ENCODE peak calls at places on chromosomes 12 and 14, in five cellular contexts. One of them, this sample, is unnamed. For H3K4me1 and H3K36me3, the result is how much of the 10 kb centered on the place peaks cover.

GRCh38 chr14:74038015-74038859 is 19.1 kb downstream of the BBOF1 start:
- DNase-seq in CD4-positive, alpha-beta memory T cell: peak
- DNase-seq in HCT116: no peak
- DNase-seq in CD4-positive, CD25-positive, alpha-beta regulatory T cell: no peak
- DNase-seq in effector memory CD4-positive, alpha-beta T cell: no peak
- DNase-seq in this sample: peak

GRCh38 chr14:74510955-74511354 is 17.4 kb downstream of the ISCA2 start:
- DNase-seq in CD4-positive, alpha-beta memory T cell: no peak
- DNase-seq in CD4-positive, CD25-positive, alpha-beta regulatory T cell: no peak
- DNase-seq in effector memory CD4-positive, alpha-beta T cell: no peak
- DNase-seq in HCT116: no peak
- DNase-seq in this sample: no peak

GRCh38 chr12:93336344-93336743 is 41.4 kb upstream of the NUDT4 start:
- DNase-seq in HCT116: no peak
- DNase-seq in CD4-positive, CD25-positive, alpha-beta regulatory T cell: no peak
- DNase-seq in effector memory CD4-positive, alpha-beta T cell: no peak
- DNase-seq in CD4-positive, alpha-beta memory T cell: no peak
- DNase-seq in this sample: no peak

GRCh38 chr12:88163371-88163770 is 21.3 kb downstream of the TMTC3 start:
- DNase-seq in effector memory CD4-positive, alpha-beta T cell: no peak
- DNase-seq in CD4-positive, CD25-positive, alpha-beta regulatory T cell: no peak
- DNase-seq in CD4-positive, alpha-beta memory T cell: no peak
- DNase-seq in HCT116: no peak
- DNase-seq in this sample: no peak

GRCh38 chr12:15443050-15443449 is 120.7 kb downstream of the PTPRO start:
- DNase-seq in CD4-positive, alpha-beta memory T cell: no peak
- DNase-seq in effector memory CD4-positive, alpha-beta T cell: no peak
- DNase-seq in HCT116: no peak
- DNase-seq in CD4-positive, CD25-positive, alpha-beta regulatory T cell: no peak
- DNase-seq in this sample: no peak

GRCh38 chr12:20593611-20594010 is 101.5 kb upstream of the SLCO1C1 start:
- DNase-seq in CD4-positive, CD25-positive, alpha-beta regulatory T cell: no peak
- DNase-seq in CD4-positive, alpha-beta memory T cell: no peak
- DNase-seq in HCT116: no peak
- DNase-seq in effector memory CD4-positive, alpha-beta T cell: no peak
- DNase-seq in this sample: no peak

GRCh38 chr14:38143170-38143569 is 64.5 kb upstream of the SSTR1 start:
- DNase-seq in effector memory CD4-positive, alpha-beta T cell: no peak
- DNase-seq in CD4-positive, alpha-beta memory T cell: no peak
- DNase-seq in HCT116: no peak
- DNase-seq in CD4-positive, CD25-positive, alpha-beta regulatory T cell: no peak
- DNase-seq in this sample: no peak

GRCh38 chr12:26317942-26318565 is 122.7 kb downstream of the SSPN start:
- DNase-seq in CD4-positive, alpha-beta memory T cell: no peak
- DNase-seq in HCT116: peak
- DNase-seq in effector memory CD4-positive, alpha-beta T cell: no peak
- DNase-seq in CD4-positive, CD25-positive, alpha-beta regulatory T cell: no peak
- DNase-seq in this sample: no peak

GRCh38 chr12:124454352-124454725 is 113.1 kb downstream of the NCOR2 start:
- DNase-seq in HCT116: no peak
- DNase-seq in CD4-positive, alpha-beta memory T cell: no peak
- DNase-seq in effector memory CD4-positive, alpha-beta T cell: no peak
- DNase-seq in CD4-positive, CD25-positive, alpha-beta regulatory T cell: no peak
- DNase-seq in this sample: no peak

GRCh38 chr14:31930493-31931225 is 146.4 kb upstream of the ARHGAP5 start:
- DNase-seq in effector memory CD4-positive, alpha-beta T cell: no peak
- DNase-seq in CD4-positive, CD25-positive, alpha-beta regulatory T cell: no peak
- DNase-seq in CD4-positive, alpha-beta memory T cell: no peak
- DNase-seq in HCT116: no peak
- DNase-seq in this sample: no peak

GRCh38 chr12:49564241-49565118 is 3.5 kb downstream of the MCRS1 start:
- DNase-seq in effector memory CD4-positive, alpha-beta T cell: no peak
- DNase-seq in CD4-positive, CD25-positive, alpha-beta regulatory T cell: no peak
- DNase-seq in CD4-positive, alpha-beta memory T cell: no peak
- DNase-seq in HCT116: no peak
- DNase-seq in this sample: no peak

GRCh38 chr14:23539209-23539866 is 12.2 kb downstream of the ZFHX2 start:
- DNase-seq in CD4-positive, CD25-positive, alpha-beta regulatory T cell: no peak
- DNase-seq in effector memory CD4-positive, alpha-beta T cell: no peak
- DNase-seq in HCT116: peak
- DNase-seq in CD4-positive, alpha-beta memory T cell: peak
- DNase-seq in this sample: peak

GRCh38 chr14:99230271-99231141 is 41.5 kb downstream of the BCL11B start:
- DNase-seq in HCT116: no peak
- DNase-seq in effector memory CD4-positive, alpha-beta T cell: peak
- DNase-seq in CD4-positive, CD25-positive, alpha-beta regulatory T cell: peak
- DNase-seq in CD4-positive, alpha-beta memory T cell: peak
- DNase-seq in this sample: peak

GRCh38 chr14:75315143-75315542 is 36.5 kb downstream of the FOS start:
- DNase-seq in CD4-positive, alpha-beta memory T cell: no peak
- DNase-seq in HCT116: no peak
- DNase-seq in CD4-positive, CD25-positive, alpha-beta regulatory T cell: no peak
- DNase-seq in effector memory CD4-positive, alpha-beta T cell: no peak
- DNase-seq in this sample: no peak

GRCh38 chr14:103623883-103624482 is 5.0 kb upstream of the KLC1 start:
- DNase-seq in CD4-positive, CD25-positive, alpha-beta regulatory T cell: no peak
- DNase-seq in CD4-positive, alpha-beta memory T cell: no peak
- DNase-seq in HCT116: no peak
- DNase-seq in effector memory CD4-positive, alpha-beta T cell: no peak
- DNase-seq in this sample: no peak

GRCh38 chr12:8420506-8420905 is 35.3 kb upstream of the CLEC6A start:
- DNase-seq in effector memory CD4-positive, alpha-beta T cell: no peak
- DNase-seq in HCT116: no peak
- DNase-seq in CD4-positive, CD25-positive, alpha-beta regulatory T cell: no peak
- DNase-seq in CD4-positive, alpha-beta memory T cell: no peak
- DNase-seq in this sample: no peak

GRCh38 chr12:5589055-5589454 is 157.1 kb downstream of the NTF3 start:
- DNase-seq in effector memory CD4-positive, alpha-beta T cell: no peak
- DNase-seq in CD4-positive, CD25-positive, alpha-beta regulatory T cell: no peak
- DNase-seq in CD4-positive, alpha-beta memory T cell: no peak
- DNase-seq in HCT116: no peak
- DNase-seq in this sample: no peak

GRCh38 chr12:108875682-108876361 is 4.1 kb upstream of the DAO start:
- DNase-seq in CD4-positive, CD25-positive, alpha-beta regulatory T cell: no peak
- DNase-seq in HCT116: no peak
- DNase-seq in effector memory CD4-positive, alpha-beta T cell: no peak
- DNase-seq in CD4-positive, alpha-beta memory T cell: no peak
- DNase-seq in this sample: no peak

GRCh38 chr12:87157791-87158190 is 871.4 kb downstream of the C12orf50 start:
- DNase-seq in HCT116: no peak
- DNase-seq in effector memory CD4-positive, alpha-beta T cell: no peak
- DNase-seq in CD4-positive, alpha-beta memory T cell: no peak
- DNase-seq in CD4-positive, CD25-positive, alpha-beta regulatory T cell: no peak
- DNase-seq in this sample: no peak

GRCh38 chr12:47022296-47022695 is 57.1 kb upstream of the PCED1B start:
- DNase-seq in effector memory CD4-positive, alpha-beta T cell: no peak
- DNase-seq in CD4-positive, CD25-positive, alpha-beta regulatory T cell: no peak
- DNase-seq in HCT116: no peak
- DNase-seq in CD4-positive, alpha-beta memory T cell: no peak
- DNase-seq in this sample: no peak

GRCh38 chr12:43848786-43849185 is 12.9 kb downstream of the TMEM117 start:
- DNase-seq in CD4-positive, alpha-beta memory T cell: no peak
- DNase-seq in HCT116: no peak
- DNase-seq in effector memory CD4-positive, alpha-beta T cell: no peak
- DNase-seq in CD4-positive, CD25-positive, alpha-beta regulatory T cell: no peak
- DNase-seq in this sample: no peak

GRCh38 chr12:119036878-119037493 is 55.6 kb downstream of the SRRM4 start:
- DNase-seq in CD4-positive, alpha-beta memory T cell: no peak
- DNase-seq in effector memory CD4-positive, alpha-beta T cell: no peak
- DNase-seq in HCT116: no peak
- DNase-seq in CD4-positive, CD25-positive, alpha-beta regulatory T cell: no peak
- DNase-seq in this sample: peak

GRCh38 chr12:93913845-93914244 is 234.5 kb upstream of the PLXNC1 start:
- DNase-seq in CD4-positive, alpha-beta memory T cell: no peak
- DNase-seq in HCT116: no peak
- DNase-seq in effector memory CD4-positive, alpha-beta T cell: no peak
- DNase-seq in CD4-positive, CD25-positive, alpha-beta regulatory T cell: no peak
- DNase-seq in this sample: no peak

GRCh38 chr14:81656811-81657210 is 123.2 kb upstream of the SEL1L start:
- DNase-seq in HCT116: no peak
- DNase-seq in effector memory CD4-positive, alpha-beta T cell: no peak
- DNase-seq in CD4-positive, CD25-positive, alpha-beta regulatory T cell: no peak
- DNase-seq in CD4-positive, alpha-beta memory T cell: no peak
- DNase-seq in this sample: no peak

DNA sequence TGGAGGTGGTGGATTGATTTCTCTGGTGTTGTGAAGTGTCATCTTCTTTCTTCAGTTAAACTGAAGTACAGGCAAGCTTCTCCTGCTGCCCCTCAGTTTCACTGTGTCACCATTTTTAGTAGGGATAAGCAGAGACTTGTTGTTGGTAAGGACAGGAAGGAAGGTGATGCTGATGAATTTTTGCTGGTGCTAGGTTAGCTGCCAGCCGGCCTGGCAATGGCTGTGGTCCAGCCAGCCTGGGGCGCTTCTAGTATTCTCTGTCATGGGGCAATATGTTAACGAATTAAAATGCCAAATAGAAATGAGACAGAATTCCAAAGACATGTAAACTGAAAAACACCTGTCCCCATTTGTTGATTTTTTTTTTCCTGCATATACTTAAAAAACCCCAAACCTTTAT is 602.9 kb downstream of the DIO2 start:
- DNase-seq in effector memory CD4-positive, alpha-beta T cell: no peak
- DNase-seq in HCT116: no peak
- DNase-seq in CD4-positive, alpha-beta memory T cell: no peak
- DNase-seq in CD4-positive, CD25-positive, alpha-beta regulatory T cell: no peak
- DNase-seq in this sample: no peak
- H3K27ac ChIP-seq in effector memory CD4-positive, alpha-beta T cell: no peak
- H3K27ac ChIP-seq in HCT116: no peak
- H3K27ac ChIP-seq in CD4-positive, alpha-beta memory T cell: no peak
- H3K27ac ChIP-seq in CD4-positive, CD25-positive, alpha-beta regulatory T cell: no peak
- H3K27ac ChIP-seq in this sample: no peak

GRCh38 chr14:67835596-67835995 is 16.0 kb downstream of the RAD51B start:
- DNase-seq in CD4-positive, alpha-beta memory T cell: no peak
- DNase-seq in effector memory CD4-positive, alpha-beta T cell: no peak
- DNase-seq in HCT116: no peak
- DNase-seq in CD4-positive, CD25-positive, alpha-beta regulatory T cell: no peak
- DNase-seq in this sample: no peak
- H3K4me1 ChIP-seq in CD4-positive, alpha-beta memory T cell: under half
- H3K4me1 ChIP-seq in effector memory CD4-positive, alpha-beta T cell: under half
- H3K4me1 ChIP-seq in HCT116: under half
- H3K4me1 ChIP-seq in CD4-positive, CD25-positive, alpha-beta regulatory T cell: under half
- H3K4me1 ChIP-seq in this sample: under half

GRCh38 chr14:91870001-91870400 is 2.7 kb upstream of the TC2N start:
- DNase-seq in CD4-positive, CD25-positive, alpha-beta regulatory T cell: peak
- DNase-seq in effector memory CD4-positive, alpha-beta T cell: peak
- DNase-seq in CD4-positive, alpha-beta memory T cell: peak
- DNase-seq in HCT116: no peak
- DNase-seq in this sample: peak
- H3K36me3 ChIP-seq in CD4-positive, CD25-positive, alpha-beta regulatory T cell: under half
- H3K36me3 ChIP-seq in effector memory CD4-positive, alpha-beta T cell: under half
- H3K36me3 ChIP-seq in CD4-positive, alpha-beta memory T cell: under half
- H3K36me3 ChIP-seq in HCT116: under half
- H3K36me3 ChIP-seq in this sample: under half

GRCh38 chr12:101939856-101940265 is 62.5 kb downstream of the DRAM1 start:
- DNase-seq in CD4-positive, CD25-positive, alpha-beta regulatory T cell: peak
- DNase-seq in HCT116: peak
- DNase-seq in effector memory CD4-positive, alpha-beta T cell: peak
- DNase-seq in CD4-positive, alpha-beta memory T cell: peak
- DNase-seq in this sample: peak

GRCh38 chr12:101942206-101942605 is 64.8 kb downstream of the DRAM1 start:
- DNase-seq in CD4-positive, CD25-positive, alpha-beta regulatory T cell: no peak
- DNase-seq in effector memory CD4-positive, alpha-beta T cell: no peak
- DNase-seq in HCT116: no peak
- DNase-seq in CD4-positive, alpha-beta memory T cell: no peak
- DNase-seq in this sample: no peak

GRCh38 chr12:101941306-101942000 is 64.1 kb downstream of the DRAM1 start:
- DNase-seq in CD4-positive, CD25-positive, alpha-beta regulatory T cell: no peak
- DNase-seq in CD4-positive, alpha-beta memory T cell: no peak
- DNase-seq in effector memory CD4-positive, alpha-beta T cell: no peak
- DNase-seq in HCT116: no peak
- DNase-seq in this sample: no peak

GRCh38 chr12:101940400-101940950 is 63.1 kb downstream of the DRAM1 start:
- DNase-seq in HCT116: no peak
- DNase-seq in effector memory CD4-positive, alpha-beta T cell: no peak
- DNase-seq in CD4-positive, CD25-positive, alpha-beta regulatory T cell: no peak
- DNase-seq in CD4-positive, alpha-beta memory T cell: no peak
- DNase-seq in this sample: no peak

GRCh38 chr12:101939306-101939705 is 61.9 kb downstream of the DRAM1 start:
- DNase-seq in HCT116: no peak
- DNase-seq in CD4-positive, alpha-beta memory T cell: no peak
- DNase-seq in CD4-positive, CD25-positive, alpha-beta regulatory T cell: no peak
- DNase-seq in effector memory CD4-positive, alpha-beta T cell: no peak
- DNase-seq in this sample: no peak
- H3K27ac ChIP-seq in HCT116: no peak
- H3K27ac ChIP-seq in CD4-positive, alpha-beta memory T cell: no peak
- H3K27ac ChIP-seq in CD4-positive, CD25-positive, alpha-beta regulatory T cell: no peak
- H3K27ac ChIP-seq in effector memory CD4-positive, alpha-beta T cell: no peak
- H3K27ac ChIP-seq in this sample: no peak

GRCh38 chr12:122862110-122862634 is 26.9 kb downstream of the HIP1R start:
- DNase-seq in effector memory CD4-positive, alpha-beta T cell: no peak
- DNase-seq in CD4-positive, CD25-positive, alpha-beta regulatory T cell: no peak
- DNase-seq in HCT116: no peak
- DNase-seq in CD4-positive, alpha-beta memory T cell: no peak
- DNase-seq in this sample: no peak
- H3K4me1 ChIP-seq in effector memory CD4-positive, alpha-beta T cell: under half
- H3K4me1 ChIP-seq in CD4-positive, CD25-positive, alpha-beta regulatory T cell: under half
- H3K4me1 ChIP-seq in HCT116: under half
- H3K4me1 ChIP-seq in CD4-positive, alpha-beta memory T cell: under half
- H3K4me1 ChIP-seq in this sample: under half

This sample was measured in small intestine.